ENCODE peak calls at places on chromosomes 13 and 19, in six cellular contexts. One of them, this sample, is unnamed.

GRCh38 chr13:21849323-21849722 is 178.4 kb downstream of the FGF9 start:
- DNase-seq in NCI-H1092: peak
- DNase-seq in T-helper 17 cell: no peak
- DNase-seq in hypothalamus: no peak
- DNase-seq in suprapubic skin: no peak
- DNase-seq in endothelial cell: peak
- DNase-seq in this sample: no peak

GRCh38 chr19:38506723-38507550 is 73.4 kb downstream of the RYR1 start:
- DNase-seq in NCI-H1092: no peak
- DNase-seq in T-helper 17 cell: peak
- DNase-seq in hypothalamus: no peak
- DNase-seq in suprapubic skin: no peak
- DNase-seq in endothelial cell: peak
- DNase-seq in this sample: peak

GRCh38 chr13:114140909-114141255 is 8.5 kb upstream of the RASA3 start:
- DNase-seq in NCI-H1092: no peak
- DNase-seq in T-helper 17 cell: no peak
- DNase-seq in hypothalamus: no peak
- DNase-seq in suprapubic skin: no peak
- DNase-seq in endothelial cell: no peak
- DNase-seq in this sample: no peak

GRCh38 chr19:18594824-18595373 is 6.3 kb downstream of the REX1BD start:
- DNase-seq in NCI-H1092: no peak
- DNase-seq in T-helper 17 cell: no peak
- DNase-seq in hypothalamus: no peak
- DNase-seq in suprapubic skin: no peak
- DNase-seq in endothelial cell: no peak
- DNase-seq in this sample: peak

GRCh38 chr13:76023644-76024043 is 387.5 kb downstream of the LMO7 start:
- DNase-seq in NCI-H1092: no peak
- DNase-seq in T-helper 17 cell: no peak
- DNase-seq in hypothalamus: no peak
- DNase-seq in suprapubic skin: no peak
- DNase-seq in endothelial cell: no peak
- DNase-seq in this sample: no peak

GRCh38 chr13:33353210-33353609 is 67.7 kb upstream of the STARD13 start:
- DNase-seq in NCI-H1092: no peak
- DNase-seq in T-helper 17 cell: no peak
- DNase-seq in hypothalamus: no peak
- DNase-seq in suprapubic skin: no peak
- DNase-seq in endothelial cell: no peak
- DNase-seq in this sample: no peak

GRCh38 chr19:7194566-7194965 is 99.6 kb downstream of the INSR start:
- DNase-seq in NCI-H1092: no peak
- DNase-seq in T-helper 17 cell: no peak
- DNase-seq in hypothalamus: no peak
- DNase-seq in suprapubic skin: no peak
- DNase-seq in endothelial cell: no peak
- DNase-seq in this sample: no peak

GRCh38 chr19:19280561-19280960 is 7.5 kb upstream of the TM6SF2 start:
- DNase-seq in NCI-H1092: no peak
- DNase-seq in T-helper 17 cell: no peak
- DNase-seq in hypothalamus: no peak
- DNase-seq in suprapubic skin: no peak
- DNase-seq in endothelial cell: no peak
- DNase-seq in this sample: no peak

GRCh38 chr19:55344444-55344843 is 4.8 kb downstream of the KMT5C start:
- DNase-seq in NCI-H1092: peak
- DNase-seq in T-helper 17 cell: no peak
- DNase-seq in hypothalamus: peak
- DNase-seq in suprapubic skin: no peak
- DNase-seq in endothelial cell: no peak
- DNase-seq in this sample: no peak

GRCh38 chr13:56900549-56901279 is 240.0 kb upstream of the PRR20A start:
- DNase-seq in NCI-H1092: no peak
- DNase-seq in T-helper 17 cell: no peak
- DNase-seq in hypothalamus: no peak
- DNase-seq in suprapubic skin: no peak
- DNase-seq in endothelial cell: no peak
- DNase-seq in this sample: no peak

GRCh38 chr13:73618275-73618865 is 515.8 kb downstream of the KLF12 start:
- DNase-seq in NCI-H1092: no peak
- DNase-seq in T-helper 17 cell: no peak
- DNase-seq in hypothalamus: no peak
- DNase-seq in suprapubic skin: no peak
- DNase-seq in endothelial cell: no peak
- DNase-seq in this sample: no peak

GRCh38 chr13:44421853-44422525 is 48.4 kb downstream of the SERP2 start:
- DNase-seq in NCI-H1092: no peak
- DNase-seq in T-helper 17 cell: no peak
- DNase-seq in hypothalamus: no peak
- DNase-seq in suprapubic skin: no peak
- DNase-seq in endothelial cell: no peak
- DNase-seq in this sample: no peak

GRCh38 chr19:7904074-7905020 is 670 bp downstream of the MAP2K7 start:
- DNase-seq in NCI-H1092: no peak
- DNase-seq in T-helper 17 cell: peak
- DNase-seq in hypothalamus: no peak
- DNase-seq in suprapubic skin: no peak
- DNase-seq in endothelial cell: no peak
- DNase-seq in this sample: peak

GRCh38 chr13:73171926-73172325 is 113.1 kb downstream of the KLF5 start:
- DNase-seq in NCI-H1092: no peak
- DNase-seq in T-helper 17 cell: no peak
- DNase-seq in hypothalamus: no peak
- DNase-seq in suprapubic skin: no peak
- DNase-seq in endothelial cell: no peak
- DNase-seq in this sample: no peak

GRCh38 chr19:30529876-30530275 is 157.7 kb downstream of the ZNF536 start:
- DNase-seq in NCI-H1092: no peak
- DNase-seq in T-helper 17 cell: no peak
- DNase-seq in hypothalamus: no peak
- DNase-seq in suprapubic skin: no peak
- DNase-seq in endothelial cell: no peak
- DNase-seq in this sample: no peak

GRCh38 chr13:31756346-31756745 is 17.0 kb downstream of the RXFP2 start:
- DNase-seq in NCI-H1092: no peak
- DNase-seq in T-helper 17 cell: no peak
- DNase-seq in hypothalamus: no peak
- DNase-seq in suprapubic skin: no peak
- DNase-seq in endothelial cell: no peak
- DNase-seq in this sample: no peak

GRCh38 chr13:75507027-75508001 is 25.3 kb upstream of the TBC1D4 start:
- DNase-seq in NCI-H1092: peak
- DNase-seq in T-helper 17 cell: no peak
- DNase-seq in hypothalamus: no peak
- DNase-seq in suprapubic skin: no peak
- DNase-seq in endothelial cell: no peak
- DNase-seq in this sample: no peak

GRCh38 chr19:40144151-40144550 is 47.1 kb upstream of the MAP3K10 start:
- DNase-seq in NCI-H1092: no peak
- DNase-seq in T-helper 17 cell: no peak
- DNase-seq in hypothalamus: no peak
- DNase-seq in suprapubic skin: no peak
- DNase-seq in endothelial cell: no peak
- DNase-seq in this sample: no peak

GRCh38 chr19:41904118-41904870 is 21.3 kb downstream of the ARHGEF1 start:
- DNase-seq in NCI-H1092: no peak
- DNase-seq in T-helper 17 cell: no peak
- DNase-seq in hypothalamus: no peak
- DNase-seq in suprapubic skin: no peak
- DNase-seq in endothelial cell: no peak
- DNase-seq in this sample: no peak

GRCh38 chr13:45195421-45195820 is 5.4 kb downstream of the KCTD4 start:
- DNase-seq in NCI-H1092: no peak
- DNase-seq in T-helper 17 cell: no peak
- DNase-seq in hypothalamus: no peak
- DNase-seq in suprapubic skin: no peak
- DNase-seq in endothelial cell: no peak
- DNase-seq in this sample: no peak

GRCh38 chr13:62920181-62920580 is 1504.5 kb upstream of the PCDH20 start:
- DNase-seq in NCI-H1092: no peak
- DNase-seq in T-helper 17 cell: no peak
- DNase-seq in hypothalamus: no peak
- DNase-seq in suprapubic skin: no peak
- DNase-seq in endothelial cell: no peak
- DNase-seq in this sample: no peak

GRCh38 chr13:87821512-87821911 is 150.3 kb downstream of the SLITRK5 start:
- DNase-seq in NCI-H1092: no peak
- DNase-seq in T-helper 17 cell: no peak
- DNase-seq in hypothalamus: no peak
- DNase-seq in suprapubic skin: no peak
- DNase-seq in endothelial cell: no peak
- DNase-seq in this sample: no peak

GRCh38 chr19:4051175-4052101 is 15.3 kb downstream of the ZBTB7A start:
- DNase-seq in NCI-H1092: no peak
- DNase-seq in T-helper 17 cell: no peak
- DNase-seq in hypothalamus: no peak
- DNase-seq in suprapubic skin: no peak
- DNase-seq in endothelial cell: no peak
- DNase-seq in this sample: no peak

GRCh38 chr19:45340232-45340898 is at the start of gene KLC3:
- DNase-seq in NCI-H1092: no peak
- DNase-seq in T-helper 17 cell: peak
- DNase-seq in hypothalamus: no peak
- DNase-seq in suprapubic skin: no peak
- DNase-seq in endothelial cell: peak
- DNase-seq in this sample: peak

GRCh38 chr19:41868120-41868988 is 8.3 kb downstream of the RPS19 start:
- DNase-seq in NCI-H1092: no peak
- DNase-seq in T-helper 17 cell: no peak
- DNase-seq in hypothalamus: no peak
- DNase-seq in suprapubic skin: no peak
- DNase-seq in endothelial cell: no peak
- DNase-seq in this sample: no peak

GRCh38 chr19:19315444-19315843 is 4.9 kb downstream of the SUGP1 start:
- DNase-seq in NCI-H1092: no peak
- DNase-seq in T-helper 17 cell: no peak
- DNase-seq in hypothalamus: no peak
- DNase-seq in suprapubic skin: no peak
- DNase-seq in endothelial cell: no peak
- DNase-seq in this sample: no peak

GRCh38 chr13:83839158-83839557 is 43.1 kb downstream of the SLITRK1 start:
- DNase-seq in NCI-H1092: no peak
- DNase-seq in T-helper 17 cell: no peak
- DNase-seq in hypothalamus: no peak
- DNase-seq in suprapubic skin: no peak
- DNase-seq in endothelial cell: no peak
- DNase-seq in this sample: no peak

GRCh38 chr19:35352177-35352447 is 4.4 kb downstream of the FFAR1 start:
- DNase-seq in NCI-H1092: no peak
- DNase-seq in T-helper 17 cell: no peak
- DNase-seq in hypothalamus: no peak
- DNase-seq in suprapubic skin: no peak
- DNase-seq in endothelial cell: no peak
- DNase-seq in this sample: no peak

GRCh38 chr13:42752731-42753130 is 28.7 kb upstream of the FAM216B start:
- DNase-seq in NCI-H1092: no peak
- DNase-seq in T-helper 17 cell: no peak
- DNase-seq in hypothalamus: no peak
- DNase-seq in suprapubic skin: no peak
- DNase-seq in endothelial cell: no peak
- DNase-seq in this sample: no peak

GRCh38 chr19:48724796-48725753 is 5.5 kb upstream of the MAMSTR start:
- DNase-seq in NCI-H1092: no peak
- DNase-seq in T-helper 17 cell: no peak
- DNase-seq in hypothalamus: no peak
- DNase-seq in suprapubic skin: no peak
- DNase-seq in endothelial cell: peak
- DNase-seq in this sample: peak

GRCh38 chr19:55690109-55690768 is 15.2 kb downstream of the EPN1 start:
- DNase-seq in NCI-H1092: no peak
- DNase-seq in T-helper 17 cell: no peak
- DNase-seq in hypothalamus: no peak
- DNase-seq in suprapubic skin: no peak
- DNase-seq in endothelial cell: no peak
- DNase-seq in this sample: no peak

GRCh38 chr13:50365683-50366391 is 350.6 kb downstream of the KCNRG start:
- DNase-seq in NCI-H1092: peak
- DNase-seq in T-helper 17 cell: no peak
- DNase-seq in hypothalamus: no peak
- DNase-seq in suprapubic skin: no peak
- DNase-seq in endothelial cell: no peak
- DNase-seq in this sample: no peak

GRCh38 chr19:16044746-16045145 is 31.5 kb upstream of the TPM4 start:
- DNase-seq in NCI-H1092: no peak
- DNase-seq in T-helper 17 cell: no peak
- DNase-seq in hypothalamus: no peak
- DNase-seq in suprapubic skin: no peak
- DNase-seq in endothelial cell: no peak
- DNase-seq in this sample: no peak

This sample was measured in D341Med.